ENCODE peak calls at places on chromosomes 4 and X, in nine cellular contexts. E is GM23248, P is H9, S is endothelial cell of umbilical vein, Y is HepG2, F is PC-3, K is DND-41, U is H1, D is IMR-90. G is an unnamed sample. For H3K4me1, the result is how much of the 10 kb centered on the place peaks cover.

GRCh38 chr4:7291372-7292135 is 99.2 kb downstream of the SORCS2 start:
- DNase-seq in E (no peak), P (no peak), S (no peak), Y (no peak), F (no peak), K (no peak), U (no peak), D (peak), G (no peak)

GRCh38 chr4:2793920-2794706 is 1.2 kb downstream of the SH3BP2 start:
- DNase-seq in E (peak), P (peak), S (peak), Y (peak), F (no peak), K (no peak), U (no peak), D (no peak), G (no peak)

GRCh38 chrX:11143931-11144678 is 33.0 kb downstream of the HCCS start:
- DNase-seq in E (peak), P (peak), S (peak), Y (peak), F (peak), K (peak), U (peak), D (peak), G (peak)

GRCh38 chrX:39491548-39492297 is 606.0 kb downstream of the BCOR start:
- DNase-seq in E (no peak), P (no peak), S (no peak), Y (no peak), F (no peak), K (no peak), U (no peak), D (no peak), G (peak)

GRCh38 chrX:123731258-123731986 is 1.4 kb downstream of the THOC2 start:
- DNase-seq in E (peak), P (no peak), S (peak), Y (no peak), F (peak), K (peak), U (no peak), D (peak), G (peak)

GRCh38 chr4:157821814-157822213 is 351.0 kb downstream of the GASK1B start:
- DNase-seq in E (no peak), P (no peak), S (no peak), Y (no peak), F (no peak), K (no peak), U (no peak), D (no peak), G (no peak)

GRCh38 chr4:25608644-25609043 is 47.0 kb upstream of the SLC34A2 start:
- DNase-seq in E (no peak), P (no peak), S (no peak), Y (no peak), F (no peak), K (no peak), U (no peak), D (no peak), G (no peak)

GRCh38 chr4:47750771-47751170 is 87.1 kb downstream of the CORIN start:
- DNase-seq in E (no peak), P (no peak), S (no peak), Y (no peak), F (no peak), K (no peak), U (no peak), D (no peak), G (no peak)

GRCh38 chr4:53376900-53377299 is 541 bp upstream of the FIP1L1 start:
- DNase-seq in E (peak), P (no peak), S (no peak), Y (no peak), F (no peak), K (no peak), U (no peak), D (no peak), G (peak)

GRCh38 chrX:68416592-68416991 is 16.7 kb downstream of the OPHN1 start:
- DNase-seq in E (peak), P (no peak), S (peak), Y (no peak), F (peak), K (no peak), U (no peak), D (no peak), G (no peak)

GRCh38 chrX:22192419-22193086 is 80.2 kb upstream of the CBLL2 start:
- DNase-seq in E (peak), P (peak), S (peak), Y (peak), F (peak), K (peak), U (peak), D (peak), G (peak)

GRCh38 chrX:68867458-68868166 is 38.8 kb downstream of the EFNB1 start:
- DNase-seq in E (no peak), P (no peak), S (no peak), Y (no peak), F (no peak), K (no peak), U (no peak), D (no peak), G (no peak)

GRCh38 chr4:87469390-87469789 is 47.0 kb downstream of the NUDT9 start:
- DNase-seq in E (no peak), P (no peak), S (no peak), Y (no peak), F (no peak), K (no peak), U (no peak), D (no peak), G (no peak)

GRCh38 chrX:153766871-153767673 is 3.0 kb downstream of the PLXNB3 start:
- DNase-seq in E (no peak), P (peak), S (no peak), Y (no peak), F (no peak), K (no peak), U (no peak), D (no peak), G (no peak)

GRCh38 chr4:6892190-6892908 is 17.3 kb upstream of the TBC1D14 start:
- DNase-seq in E (peak), P (peak), S (no peak), Y (peak), F (peak), K (peak), U (no peak), D (peak), G (no peak)

DNA sequence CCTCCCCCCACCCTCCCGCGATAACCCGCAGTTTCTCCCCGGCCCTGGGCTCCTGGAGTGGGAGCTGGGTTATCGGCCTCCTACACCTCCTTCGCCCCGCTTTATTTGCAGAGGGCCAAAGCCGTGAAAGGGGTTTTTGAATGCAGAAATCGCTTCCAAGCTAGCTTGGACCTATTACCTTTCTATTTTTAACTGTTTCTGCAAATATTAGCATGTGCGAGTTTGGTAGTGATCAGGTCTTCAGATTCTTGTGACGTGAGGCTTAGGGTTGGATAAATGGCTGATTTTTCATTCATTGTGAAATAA is 1.3 kb downstream of the USP9X start:
- DNase-seq in E (no peak), P (no peak), S (no peak), Y (no peak), F (peak), K (no peak), U (no peak), D (no peak), G (no peak)
- H3K4me2 ChIP-seq in E (peak), P (peak), S (peak), Y (peak), F (peak), K (peak), U (peak), D (peak), G (peak)

GRCh38 chr4:183185018-183185417 is 86.0 kb downstream of the WWC2 start:
- DNase-seq in E (no peak), P (no peak), S (no peak), Y (no peak), F (no peak), K (no peak), U (no peak), D (peak), G (no peak)
- H3K4me1 ChIP-seq in E (under half), P (under half), S (under half), Y (under half), F (under half), K (under half), U (under half), D (under half), G (under half)

GRCh38 chr4:142406051-142406549 is 440.0 kb downstream of the INPP4B start:
- DNase-seq in E (peak), P (peak), S (no peak), Y (no peak), F (peak), K (peak), U (no peak), D (no peak), G (no peak)
- H3K9ac ChIP-seq in E (peak), P (no peak), S (no peak), Y (no peak), F (peak), K (peak), U (no peak), D (peak), G (no peak)

DNA sequence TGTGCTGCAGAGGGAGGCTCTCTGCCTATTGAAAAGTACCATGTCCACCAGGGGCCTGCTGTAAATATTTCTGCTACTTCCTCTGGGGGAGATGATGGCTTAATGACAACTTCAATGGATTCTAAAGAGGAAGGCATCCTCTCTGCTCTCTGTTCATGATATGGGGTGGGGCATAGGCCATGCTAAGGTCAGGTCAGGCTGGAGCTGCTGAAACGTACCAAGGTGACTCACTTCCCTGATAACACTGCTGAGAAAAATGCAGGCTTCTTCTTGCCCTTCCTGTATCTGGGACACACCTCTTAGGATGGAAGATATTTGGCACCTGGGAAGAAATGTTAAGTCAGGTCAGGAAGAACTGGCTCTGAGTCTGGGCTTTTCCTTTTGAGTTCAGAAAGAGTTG is 31.5 kb downstream of the HS3ST1 start:
- DNase-seq in E (no peak), P (no peak), S (peak), Y (no peak), F (peak), K (no peak), U (no peak), D (no peak), G (no peak)
- H3K4me2 ChIP-seq in E (no peak), P (no peak), S (peak), Y (no peak), F (no peak), K (no peak), U (no peak), D (no peak), G (no peak)

GRCh38 chrX:37812110-37812509 is 32.3 kb downstream of the CYBB start:
- DNase-seq in E (no peak), P (no peak), S (no peak), Y (no peak), F (no peak), K (peak), U (no peak), D (no peak), G (no peak)
- H3K4me1 ChIP-seq in E (under half), P (under half), S (under half), Y (under half), F (under half), K (half or more), U (under half), D (under half), G (half or more)

GRCh38 chrX:54494166-54494969 is 1.7 kb downstream of the FGD1 start:
- DNase-seq in E (peak), P (no peak), S (no peak), Y (no peak), F (no peak), K (no peak), U (no peak), D (no peak), G (no peak)

GRCh38 chrX:54495814-54496516 is at the start of gene FGD1:
- DNase-seq in E (peak), P (peak), S (peak), Y (no peak), F (peak), K (peak), U (peak), D (peak), G (no peak)

GRCh38 chrX:54496517-54496852 is 451 bp upstream of the FGD1 start:
- DNase-seq in E (no peak), P (no peak), S (peak), Y (no peak), F (no peak), K (no peak), U (no peak), D (no peak), G (no peak)

GRCh38 chrX:54494970-54495813 is 842 bp downstream of the FGD1 start:
- DNase-seq in E (peak), P (no peak), S (peak), Y (no peak), F (peak), K (no peak), U (peak), D (peak), G (no peak)

GRCh38 chrX:54496936-54497335 is 902 bp upstream of the FGD1 start:
- DNase-seq in E (no peak), P (no peak), S (no peak), Y (no peak), F (no peak), K (no peak), U (no peak), D (no peak), G (no peak)
- H3K9ac ChIP-seq in E (no peak), P (no peak), S (no peak), Y (no peak), F (no peak), K (no peak), U (no peak), D (no peak), G (no peak)

G was measured in Karpas-422.